ENCODE peak calls at places on chromosomes 12 and 14, in nine cellular contexts. Z is ovary; Y is mammary epithelial cell; I is effector memory CD4-positive, alpha-beta T cell; G is suprapubic skin; K is pancreas; X is body of pancreas; P is fibroblast of lung; H is hepatocyte. L is an unnamed sample.

GRCh38 chr14:89701079-89702043 is 253.2 kb downstream of the EFCAB11 start:
- DNase-seq in Z (peak; percentile 93), Y (peak; percentile 39), I (peak; percentile 75), G (peak; percentile 94), K (peak; percentile 92), X (peak; percentile 91), P (peak; percentile 65), H (peak; percentile 93), L (peak; percentile 98)

GRCh38 chr14:91244501-91244901 is at the start of gene GPR68:
- DNase-seq in Z (no peak), Y (no peak), I (no peak), G (no peak), K (no peak), X (peak; percentile 34), P (peak; percentile 76), H (peak; percentile 51), L (peak; percentile 80)

GRCh38 chr14:103395245-103395644 is 10.0 kb downstream of the MARK3 start:
- DNase-seq in Z (no peak), Y (no peak), I (no peak), G (no peak), K (no peak), X (no peak), P (peak; percentile 27), H (no peak), L (no peak)

GRCh38 chr12:112035219-112035765 is 22.1 kb downstream of the ERP29 start:
- DNase-seq in Z (no peak), Y (no peak), I (no peak), G (no peak), K (no peak), X (no peak), P (no peak), H (no peak), L (no peak)

GRCh38 chr12:26818201-26818600 is 14.8 kb downstream of the ITPR2 start:
- DNase-seq in Z (no peak), Y (no peak), I (no peak), G (no peak), K (no peak), X (no peak), P (no peak), H (no peak), L (no peak)

GRCh38 chr12:16599081-16599480 is 6.9 kb downstream of the LMO3 start:
- DNase-seq in Z (no peak), Y (no peak), I (no peak), G (no peak), K (no peak), X (peak; percentile 49), P (no peak), H (no peak), L (no peak)

GRCh38 chr14:85558505-85558904 is 28.6 kb downstream of the FLRT2 start:
- DNase-seq in Z (no peak), Y (no peak), I (no peak), G (no peak), K (no peak), X (no peak), P (no peak), H (no peak), L (no peak)

GRCh38 chr14:100523131-100523530 is 64.1 kb downstream of the BEGAIN start:
- DNase-seq in Z (no peak), Y (no peak), I (no peak), G (no peak), K (no peak), X (no peak), P (no peak), H (no peak), L (no peak)

GRCh38 chr12:24499151-24500146 is 449.5 kb downstream of the BCAT1 start:
- DNase-seq in Z (no peak), Y (peak; percentile 3), I (no peak), G (no peak), K (no peak), X (no peak), P (peak; percentile 72), H (peak; percentile 9), L (no peak)

GRCh38 chr14:69355955-69356321 is 42.2 kb downstream of the ERH start:
- DNase-seq in Z (no peak), Y (no peak), I (no peak), G (no peak), K (no peak), X (no peak), P (peak; percentile 84), H (peak; percentile 37), L (peak; percentile 14)

GRCh38 chr14:34043627-34044372 is 92.9 kb upstream of the EGLN3 start:
- DNase-seq in Z (no peak), Y (peak; percentile 77), I (peak; percentile 46), G (no peak), K (no peak), X (no peak), P (peak; percentile 43), H (peak; percentile 43), L (no peak)

GRCh38 chr12:121814429-121815119 is 10.8 kb downstream of the SETD1B start:
- DNase-seq in Z (no peak), Y (no peak), I (no peak), G (no peak), K (peak; percentile 49), X (no peak), P (no peak), H (no peak), L (peak; percentile 48)

GRCh38 chr12:132649226-132649945 is 30.8 kb downstream of the P2RX2 start:
- DNase-seq in Z (no peak), Y (no peak), I (no peak), G (no peak), K (no peak), X (no peak), P (no peak), H (no peak), L (no peak)

GRCh38 chr14:74620497-74620921 is 8.5 kb upstream of the LTBP2 start:
- DNase-seq in Z (no peak), Y (peak; percentile 99), I (peak; percentile 12), G (no peak), K (no peak), X (no peak), P (peak; percentile 100), H (no peak), L (no peak)

GRCh38 chr12:124053855-124054254 is 80.8 kb downstream of the ZNF664 start:
- DNase-seq in Z (peak; percentile 77), Y (no peak), I (no peak), G (no peak), K (no peak), X (no peak), P (peak; percentile 75), H (peak; percentile 87), L (peak; percentile 81)

GRCh38 chr14:52333823-52334657 is 19.9 kb downstream of the PTGER2 start:
- DNase-seq in Z (no peak), Y (no peak), I (no peak), G (no peak), K (no peak), X (no peak), P (no peak), H (no peak), L (no peak)

GRCh38 chr12:68040450-68041075 is 51.3 kb downstream of the IFNG-AS1 start:
- DNase-seq in Z (peak; percentile 38), Y (peak; percentile 70), I (peak; percentile 23), G (no peak), K (peak; percentile 56), X (peak; percentile 72), P (peak; percentile 68), H (peak; percentile 86), L (peak; percentile 69)

GRCh38 chr12:75712223-75712622 is 200.8 kb upstream of the KRR1 start:
- DNase-seq in Z (no peak), Y (peak; percentile 92), I (no peak), G (no peak), K (no peak), X (peak; percentile 35), P (peak; percentile 66), H (no peak), L (no peak)

GRCh38 chr12:12107678-12108077 is 36.9 kb downstream of the BCL2L14 start:
- DNase-seq in Z (no peak), Y (no peak), I (no peak), G (no peak), K (no peak), X (no peak), P (no peak), H (no peak), L (no peak)

GRCh38 chr12:65640489-65640901 is 183.8 kb upstream of the HMGA2 start:
- DNase-seq in Z (no peak), Y (no peak), I (no peak), G (no peak), K (no peak), X (no peak), P (no peak), H (no peak), L (no peak)

GRCh38 chr12:116915326-116915725 is 4.6 kb downstream of the FBXW8 start:
- DNase-seq in Z (no peak), Y (no peak), I (no peak), G (no peak), K (no peak), X (no peak), P (no peak), H (no peak), L (no peak)
- H3K27me3 ChIP-seq in Z (no peaks in the 10 kb centered on the region), Y (no peaks in the 10 kb centered on the region), I (no peaks in the 10 kb centered on the region), G (no peaks in the 10 kb centered on the region), K (no peaks in the 10 kb centered on the region), X (no peaks in the 10 kb centered on the region), P (no peaks in the 10 kb centered on the region), H (no peaks in the 10 kb centered on the region), L (no peaks in the 10 kb centered on the region)

GRCh38 chr14:75667099-75667498 is 6.1 kb downstream of the TTLL5 start:
- DNase-seq in Z (no peak), Y (no peak), I (no peak), G (no peak), K (no peak), X (no peak), P (no peak), H (no peak), L (no peak)
- H3K36me3 ChIP-seq in Z (no peaks in the 10 kb centered on the region), Y (peaks cover 6% of the 10 kb centered on the region), I (peaks cover 3% of the 10 kb centered on the region), G (peaks cover 32% of the 10 kb centered on the region), K (no peaks in the 10 kb centered on the region), X (peaks cover 2% of the 10 kb centered on the region), P (peaks cover 1% of the 10 kb centered on the region), H (no peaks in the 10 kb centered on the region), L (no peaks in the 10 kb centered on the region)

DNA sequence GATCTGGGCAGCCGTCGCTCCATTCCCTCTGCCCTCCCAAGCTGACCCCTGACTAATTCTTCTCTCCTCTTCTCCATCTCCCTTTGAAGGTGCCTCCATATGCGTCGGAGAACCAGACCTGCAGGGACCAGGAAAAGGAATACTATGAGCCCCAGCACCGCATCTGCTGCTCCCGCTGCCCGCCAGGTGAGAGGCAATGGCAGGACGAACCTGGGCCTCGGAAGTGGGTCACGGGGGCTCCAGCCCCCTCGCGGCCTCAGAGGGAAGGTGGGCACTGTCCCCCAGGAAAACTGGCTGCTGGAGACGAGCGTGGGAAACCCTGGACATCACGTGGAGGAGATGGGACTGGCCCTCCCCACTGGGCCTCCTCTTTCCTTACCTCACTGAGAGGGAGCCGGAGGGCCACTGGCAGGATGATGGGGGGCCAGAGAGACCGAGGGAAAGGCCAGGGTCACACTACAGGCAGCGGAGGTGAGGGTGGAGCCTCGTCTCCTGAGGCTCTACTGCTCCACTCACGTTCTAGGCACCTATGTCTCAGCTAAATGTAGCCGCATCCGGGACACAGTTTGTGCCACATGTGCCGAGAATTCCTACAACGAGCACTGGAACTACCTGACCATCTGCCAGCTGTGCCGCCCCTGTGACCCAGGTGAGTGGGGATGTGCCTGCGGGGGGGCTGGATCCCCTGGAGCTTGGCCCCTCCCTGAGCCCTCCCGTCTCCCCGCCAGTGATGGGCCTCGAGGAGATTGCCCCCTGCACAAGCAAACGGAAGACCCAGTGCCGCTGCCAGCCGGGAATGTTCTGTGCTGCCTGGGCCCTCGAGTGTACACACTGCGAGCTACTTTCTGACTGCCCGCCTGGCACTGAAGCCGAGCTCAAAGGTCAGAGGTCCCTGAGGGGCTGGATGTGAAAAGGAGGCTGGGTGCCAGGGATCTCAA is 806 bp downstream of the LTBR start:
- DNase-seq in Z (peak; percentile 53), Y (no peak), I (no peak), G (no peak), K (peak; percentile 53), X (no peak), P (no peak), H (peak; percentile 5), L (peak; percentile 46)
- H3K4me3 ChIP-seq in Z (peak overlapping the region; percentile 69), Y (peak overlapping the region; percentile 85), I (no peak overlapping the region), G (peak overlapping the region; percentile 73), K (peak overlapping the region; percentile 66), X (peak overlapping the region; percentile 88), P (peak overlapping the region; percentile 81), H (no peak overlapping the region), L (no peak overlapping the region)

GRCh38 chr12:2405039-2405438 is 352.3 kb downstream of the CACNA1C start:
- DNase-seq in Z (no peak), Y (no peak), I (no peak), G (no peak), K (no peak), X (no peak), P (no peak), H (no peak), L (no peak)
- H3K27me3 ChIP-seq in Z (no peaks in the 10 kb centered on the region), Y (no peaks in the 10 kb centered on the region), I (no peaks in the 10 kb centered on the region), G (no peaks in the 10 kb centered on the region), K (no peaks in the 10 kb centered on the region), X (no peaks in the 10 kb centered on the region), P (no peaks in the 10 kb centered on the region), H (no peaks in the 10 kb centered on the region), L (no peaks in the 10 kb centered on the region)

L was measured in H7.